ENCODE peak calls at places on chromosome 6, in six cellular contexts. One of them, this sample, is unnamed.

GRCh38 chr6:32622545-32623401 is 14.4 kb upstream of the HLA-DQA1 start:
- DNase-seq in foreskin fibroblast: no peak
- DNase-seq in GM23338: peak; percentile 60
- DNase-seq in stimulated activated CD4-positive, alpha-beta T cell treated with anti-CD3 and anti-CD28 coated beads, Interleukin-1b, Interleukin-23, amount 100 ng/mL, for 24 hours: peak; percentile 25
- DNase-seq in ACHN: peak; percentile 71
- DNase-seq in cardiac muscle cell: peak; percentile 69
- DNase-seq in this sample: no peak

GRCh38 chr6:113809818-113810217 is 47.3 kb upstream of the MARCKS start:
- DNase-seq in foreskin fibroblast: no peak
- DNase-seq in GM23338: no peak
- DNase-seq in stimulated activated CD4-positive, alpha-beta T cell treated with anti-CD3 and anti-CD28 coated beads, Interleukin-1b, Interleukin-23, amount 100 ng/mL, for 24 hours: no peak
- DNase-seq in ACHN: no peak
- DNase-seq in cardiac muscle cell: no peak
- DNase-seq in this sample: no peak

GRCh38 chr6:67221226-67221625 is 1413.9 kb upstream of the ADGRB3 start:
- DNase-seq in foreskin fibroblast: peak; percentile 23
- DNase-seq in GM23338: no peak
- DNase-seq in stimulated activated CD4-positive, alpha-beta T cell treated with anti-CD3 and anti-CD28 coated beads, Interleukin-1b, Interleukin-23, amount 100 ng/mL, for 24 hours: no peak
- DNase-seq in ACHN: no peak
- DNase-seq in cardiac muscle cell: no peak
- DNase-seq in this sample: no peak

GRCh38 chr6:129317931-129318820 is 391.8 kb downstream of the ARHGAP18 start:
- DNase-seq in foreskin fibroblast: peak; percentile 48
- DNase-seq in GM23338: peak; percentile 90
- DNase-seq in stimulated activated CD4-positive, alpha-beta T cell treated with anti-CD3 and anti-CD28 coated beads, Interleukin-1b, Interleukin-23, amount 100 ng/mL, for 24 hours: no peak
- DNase-seq in ACHN: no peak
- DNase-seq in cardiac muscle cell: no peak
- DNase-seq in this sample: peak; percentile 77

GRCh38 chr6:54003316-54003715 is 107.9 kb upstream of the MLIP start:
- DNase-seq in foreskin fibroblast: no peak
- DNase-seq in GM23338: peak; percentile 27
- DNase-seq in stimulated activated CD4-positive, alpha-beta T cell treated with anti-CD3 and anti-CD28 coated beads, Interleukin-1b, Interleukin-23, amount 100 ng/mL, for 24 hours: no peak
- DNase-seq in ACHN: no peak
- DNase-seq in cardiac muscle cell: no peak
- DNase-seq in this sample: no peak

GRCh38 chr6:142913511-142914047 is 31.4 kb downstream of the HIVEP2 start:
- DNase-seq in foreskin fibroblast: no peak
- DNase-seq in GM23338: no peak
- DNase-seq in stimulated activated CD4-positive, alpha-beta T cell treated with anti-CD3 and anti-CD28 coated beads, Interleukin-1b, Interleukin-23, amount 100 ng/mL, for 24 hours: peak; percentile 59
- DNase-seq in ACHN: no peak
- DNase-seq in cardiac muscle cell: no peak
- DNase-seq in this sample: no peak

GRCh38 chr6:145842693-145843546 is 28.3 kb upstream of the FBXO30 start:
- DNase-seq in foreskin fibroblast: no peak
- DNase-seq in GM23338: no peak
- DNase-seq in stimulated activated CD4-positive, alpha-beta T cell treated with anti-CD3 and anti-CD28 coated beads, Interleukin-1b, Interleukin-23, amount 100 ng/mL, for 24 hours: no peak
- DNase-seq in ACHN: no peak
- DNase-seq in cardiac muscle cell: no peak
- DNase-seq in this sample: no peak

GRCh38 chr6:34514593-34515472 is 41.3 kb downstream of the SPDEF start:
- DNase-seq in foreskin fibroblast: peak; percentile 31
- DNase-seq in GM23338: peak; percentile 84
- DNase-seq in stimulated activated CD4-positive, alpha-beta T cell treated with anti-CD3 and anti-CD28 coated beads, Interleukin-1b, Interleukin-23, amount 100 ng/mL, for 24 hours: no peak
- DNase-seq in ACHN: no peak
- DNase-seq in cardiac muscle cell: peak; percentile 39
- DNase-seq in this sample: peak; percentile 74

GRCh38 chr6:123316733-123317323 is 319.9 kb downstream of the TRDN start:
- DNase-seq in foreskin fibroblast: no peak
- DNase-seq in GM23338: peak; percentile 56
- DNase-seq in stimulated activated CD4-positive, alpha-beta T cell treated with anti-CD3 and anti-CD28 coated beads, Interleukin-1b, Interleukin-23, amount 100 ng/mL, for 24 hours: no peak
- DNase-seq in ACHN: peak; percentile 31
- DNase-seq in cardiac muscle cell: peak; percentile 43
- DNase-seq in this sample: no peak

GRCh38 chr6:159043986-159044385 is 805 bp downstream of the TAGAP start:
- DNase-seq in foreskin fibroblast: no peak
- DNase-seq in GM23338: no peak
- DNase-seq in stimulated activated CD4-positive, alpha-beta T cell treated with anti-CD3 and anti-CD28 coated beads, Interleukin-1b, Interleukin-23, amount 100 ng/mL, for 24 hours: no peak
- DNase-seq in ACHN: no peak
- DNase-seq in cardiac muscle cell: no peak
- DNase-seq in this sample: no peak

GRCh38 chr6:42984924-42985475 is 630 bp downstream of the PPP2R5D start:
- DNase-seq in foreskin fibroblast: no peak
- DNase-seq in GM23338: peak; percentile 65
- DNase-seq in stimulated activated CD4-positive, alpha-beta T cell treated with anti-CD3 and anti-CD28 coated beads, Interleukin-1b, Interleukin-23, amount 100 ng/mL, for 24 hours: no peak
- DNase-seq in ACHN: no peak
- DNase-seq in cardiac muscle cell: peak; percentile 25
- DNase-seq in this sample: no peak

GRCh38 chr6:53347921-53348435 is 772 bp downstream of the ELOVL5 start:
- DNase-seq in foreskin fibroblast: peak; percentile 69
- DNase-seq in GM23338: peak; percentile 71
- DNase-seq in stimulated activated CD4-positive, alpha-beta T cell treated with anti-CD3 and anti-CD28 coated beads, Interleukin-1b, Interleukin-23, amount 100 ng/mL, for 24 hours: peak; percentile 42
- DNase-seq in ACHN: peak; percentile 57
- DNase-seq in cardiac muscle cell: peak; percentile 78
- DNase-seq in this sample: no peak

GRCh38 chr6:56772737-56773184 is 130.1 kb upstream of the DST start:
- DNase-seq in foreskin fibroblast: peak; percentile 81
- DNase-seq in GM23338: peak; percentile 65
- DNase-seq in stimulated activated CD4-positive, alpha-beta T cell treated with anti-CD3 and anti-CD28 coated beads, Interleukin-1b, Interleukin-23, amount 100 ng/mL, for 24 hours: no peak
- DNase-seq in ACHN: peak; percentile 72
- DNase-seq in cardiac muscle cell: no peak
- DNase-seq in this sample: no peak

GRCh38 chr6:25113436-25113835 is 165.7 kb upstream of the CARMIL1 start:
- DNase-seq in foreskin fibroblast: no peak
- DNase-seq in GM23338: no peak
- DNase-seq in stimulated activated CD4-positive, alpha-beta T cell treated with anti-CD3 and anti-CD28 coated beads, Interleukin-1b, Interleukin-23, amount 100 ng/mL, for 24 hours: no peak
- DNase-seq in ACHN: no peak
- DNase-seq in cardiac muscle cell: no peak
- DNase-seq in this sample: no peak